ENCODE peak calls at places on chromosomes 11 and 22, in five cellular contexts. One of them, this sample, is unnamed.

GRCh38 chr11:74020537-74020936 is 11.7 kb upstream of the UCP3 start:
- DNase-seq in mesendoderm: no peak
- DNase-seq in left ventricle myocardium inferior: no peak
- DNase-seq in IMR-90: no peak
- DNase-seq in right lobe of liver: no peak
- DNase-seq in this sample: no peak

GRCh38 chr22:19876314-19876940 is 21.8 kb upstream of the GNB1L start:
- DNase-seq in mesendoderm: no peak
- DNase-seq in left ventricle myocardium inferior: peak; percentile 6
- DNase-seq in IMR-90: no peak
- DNase-seq in right lobe of liver: peak; percentile 14
- DNase-seq in this sample: peak; percentile 47

GRCh38 chr11:7488681-7489080 is 3.4 kb downstream of the OLFML1 start:
- DNase-seq in mesendoderm: no peak
- DNase-seq in left ventricle myocardium inferior: no peak
- DNase-seq in IMR-90: no peak
- DNase-seq in right lobe of liver: no peak
- DNase-seq in this sample: no peak

GRCh38 chr11:43489869-43490465 is 131.2 kb downstream of the TTC17 start:
- DNase-seq in mesendoderm: no peak
- DNase-seq in left ventricle myocardium inferior: no peak
- DNase-seq in IMR-90: no peak
- DNase-seq in right lobe of liver: no peak
- DNase-seq in this sample: no peak

GRCh38 chr22:37068859-37069258 is 17.3 kb downstream of the KCTD17 start:
- DNase-seq in mesendoderm: peak; percentile 66
- DNase-seq in left ventricle myocardium inferior: no peak
- DNase-seq in IMR-90: no peak
- DNase-seq in right lobe of liver: no peak
- DNase-seq in this sample: no peak

GRCh38 chr11:13781153-13781552 is 112.7 kb downstream of the FAR1 start:
- DNase-seq in mesendoderm: peak; percentile 90
- DNase-seq in left ventricle myocardium inferior: no peak
- DNase-seq in IMR-90: no peak
- DNase-seq in right lobe of liver: no peak
- DNase-seq in this sample: no peak

GRCh38 chr11:75445315-75445953 is 12.4 kb upstream of the KLHL35 start:
- DNase-seq in mesendoderm: peak; percentile 83
- DNase-seq in left ventricle myocardium inferior: peak; percentile 71
- DNase-seq in IMR-90: peak; percentile 41
- DNase-seq in right lobe of liver: peak; percentile 63
- DNase-seq in this sample: peak; percentile 82

GRCh38 chr22:50114221-50114981 is 24.6 kb downstream of the MOV10L1 start:
- DNase-seq in mesendoderm: no peak
- DNase-seq in left ventricle myocardium inferior: no peak
- DNase-seq in IMR-90: peak; percentile 83
- DNase-seq in right lobe of liver: no peak
- DNase-seq in this sample: peak; percentile 79

GRCh38 chr11:11532574-11532973 is 89.2 kb downstream of the GALNT18 start:
- DNase-seq in mesendoderm: no peak
- DNase-seq in left ventricle myocardium inferior: no peak
- DNase-seq in IMR-90: peak; percentile 22
- DNase-seq in right lobe of liver: no peak
- DNase-seq in this sample: no peak

GRCh38 chr11:117546431-117547160 is 218.9 kb downstream of the CEP164 start:
- DNase-seq in mesendoderm: no peak
- DNase-seq in left ventricle myocardium inferior: no peak
- DNase-seq in IMR-90: no peak
- DNase-seq in right lobe of liver: no peak
- DNase-seq in this sample: no peak

GRCh38 chr11:1500466-1501420 is 14.2 kb upstream of the MOB2 start:
- DNase-seq in mesendoderm: no peak
- DNase-seq in left ventricle myocardium inferior: peak; percentile 7
- DNase-seq in IMR-90: no peak
- DNase-seq in right lobe of liver: peak; percentile 7
- DNase-seq in this sample: peak; percentile 56

GRCh38 chr22:33789690-33790253 is 130.5 kb downstream of the LARGE1 start:
- DNase-seq in mesendoderm: no peak
- DNase-seq in left ventricle myocardium inferior: no peak
- DNase-seq in IMR-90: no peak
- DNase-seq in right lobe of liver: no peak
- DNase-seq in this sample: no peak

GRCh38 chr22:48103126-48103875 is 1340.9 kb downstream of the TBC1D22A start:
- DNase-seq in mesendoderm: no peak
- DNase-seq in left ventricle myocardium inferior: no peak
- DNase-seq in IMR-90: no peak
- DNase-seq in right lobe of liver: no peak
- DNase-seq in this sample: no peak

DNA sequence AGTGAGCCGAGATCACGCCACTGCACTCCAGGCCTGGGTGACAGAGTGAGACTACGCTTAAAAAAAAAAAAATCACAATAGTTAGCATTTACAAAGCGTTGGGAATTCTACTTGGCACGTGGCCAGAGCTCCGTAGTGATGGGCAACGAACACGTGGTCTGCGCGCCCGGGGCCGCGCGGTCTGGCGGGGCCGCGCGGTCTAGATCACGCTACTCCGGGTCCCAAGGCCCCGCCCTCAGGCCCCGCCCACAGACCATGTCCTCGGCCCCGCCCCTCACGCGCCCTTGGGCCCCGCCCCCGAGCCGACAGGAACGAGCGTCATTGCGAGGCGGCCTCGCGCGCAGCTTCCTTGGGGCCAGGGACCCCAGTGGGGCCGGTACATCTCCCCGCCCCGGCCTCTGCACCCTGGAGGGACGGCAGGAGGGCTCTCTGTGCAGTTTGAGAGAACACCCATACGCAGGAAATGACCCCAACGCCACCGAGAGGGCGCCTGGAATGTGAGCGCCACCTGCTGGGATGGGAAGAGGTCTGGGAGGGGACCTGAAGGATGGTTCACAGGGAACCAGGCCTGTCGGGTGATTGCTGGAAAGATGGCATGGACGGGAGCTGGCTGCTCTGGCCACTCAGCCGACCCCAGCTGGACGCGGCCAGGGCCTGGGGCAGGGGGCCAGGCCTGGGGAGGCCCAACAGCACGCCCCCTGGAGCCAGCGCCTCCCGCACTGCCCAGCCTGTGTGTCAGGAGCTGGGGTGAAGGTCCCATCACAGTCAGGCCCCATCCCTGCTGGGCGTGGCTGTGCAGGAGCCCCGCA is 2.0 kb upstream of the PTDSS2 start:
- DNase-seq in mesendoderm: peak; percentile 94
- DNase-seq in left ventricle myocardium inferior: peak; percentile 95
- DNase-seq in IMR-90: peak; percentile 84
- DNase-seq in right lobe of liver: peak; percentile 96
- DNase-seq in this sample: peak; percentile 94
- H3K4me1 ChIP-seq in mesendoderm: no peaks in the 10 kb centered on the region
- H3K4me1 ChIP-seq in left ventricle myocardium inferior: peaks cover 58% of the 10 kb centered on the region
- H3K4me1 ChIP-seq in IMR-90: peaks cover 9% of the 10 kb centered on the region
- H3K4me1 ChIP-seq in right lobe of liver: peaks cover 30% of the 10 kb centered on the region
- H3K4me1 ChIP-seq in this sample: peaks cover 45% of the 10 kb centered on the region

DNA sequence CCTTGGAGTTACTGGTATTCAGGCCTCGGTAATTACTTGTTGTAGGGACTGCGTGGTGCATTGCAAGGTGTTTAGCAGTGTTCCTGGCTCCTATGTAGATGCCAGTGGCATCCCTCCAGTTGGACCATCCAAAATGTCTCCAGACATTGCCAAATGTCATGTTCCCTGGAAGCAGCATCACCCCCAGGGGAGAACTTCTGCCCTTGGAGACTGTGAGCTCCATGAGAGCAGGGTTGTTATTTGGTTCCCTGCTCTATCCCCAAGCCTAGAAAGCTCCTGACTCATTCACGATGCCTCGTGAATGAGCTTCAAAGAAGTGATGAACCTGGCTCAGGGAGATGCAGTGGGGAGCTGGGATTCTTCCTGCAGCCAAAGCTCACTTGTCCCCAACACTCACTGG is 4.8 kb upstream of the CD248 start:
- DNase-seq in mesendoderm: no peak
- DNase-seq in left ventricle myocardium inferior: no peak
- DNase-seq in IMR-90: no peak
- DNase-seq in right lobe of liver: no peak
- DNase-seq in this sample: no peak
- H3K4me1 ChIP-seq in mesendoderm: peaks cover 13% of the 10 kb centered on the region
- H3K4me1 ChIP-seq in left ventricle myocardium inferior: peaks cover 51% of the 10 kb centered on the region
- H3K4me1 ChIP-seq in IMR-90: peaks cover 42% of the 10 kb centered on the region
- H3K4me1 ChIP-seq in right lobe of liver: peaks cover 12% of the 10 kb centered on the region
- H3K4me1 ChIP-seq in this sample: peaks cover 35% of the 10 kb centered on the region

GRCh38 chr11:68353118-68353517 is 40.7 kb downstream of the LRP5 start:
- DNase-seq in mesendoderm: no peak
- DNase-seq in left ventricle myocardium inferior: no peak
- DNase-seq in IMR-90: no peak
- DNase-seq in right lobe of liver: no peak
- DNase-seq in this sample: peak; percentile 47

GRCh38 chr11:68351450-68352275 is 39.3 kb downstream of the LRP5 start:
- DNase-seq in mesendoderm: no peak
- DNase-seq in left ventricle myocardium inferior: no peak
- DNase-seq in IMR-90: no peak
- DNase-seq in right lobe of liver: no peak
- DNase-seq in this sample: no peak

GRCh38 chr11:68352591-68352990 is 40.2 kb downstream of the LRP5 start:
- DNase-seq in mesendoderm: no peak
- DNase-seq in left ventricle myocardium inferior: no peak
- DNase-seq in IMR-90: no peak
- DNase-seq in right lobe of liver: no peak
- DNase-seq in this sample: no peak

GRCh38 chr11:68349461-68350249 is 37.3 kb downstream of the LRP5 start:
- DNase-seq in mesendoderm: no peak
- DNase-seq in left ventricle myocardium inferior: no peak
- DNase-seq in IMR-90: no peak
- DNase-seq in right lobe of liver: peak; percentile 74
- DNase-seq in this sample: no peak

DNA sequence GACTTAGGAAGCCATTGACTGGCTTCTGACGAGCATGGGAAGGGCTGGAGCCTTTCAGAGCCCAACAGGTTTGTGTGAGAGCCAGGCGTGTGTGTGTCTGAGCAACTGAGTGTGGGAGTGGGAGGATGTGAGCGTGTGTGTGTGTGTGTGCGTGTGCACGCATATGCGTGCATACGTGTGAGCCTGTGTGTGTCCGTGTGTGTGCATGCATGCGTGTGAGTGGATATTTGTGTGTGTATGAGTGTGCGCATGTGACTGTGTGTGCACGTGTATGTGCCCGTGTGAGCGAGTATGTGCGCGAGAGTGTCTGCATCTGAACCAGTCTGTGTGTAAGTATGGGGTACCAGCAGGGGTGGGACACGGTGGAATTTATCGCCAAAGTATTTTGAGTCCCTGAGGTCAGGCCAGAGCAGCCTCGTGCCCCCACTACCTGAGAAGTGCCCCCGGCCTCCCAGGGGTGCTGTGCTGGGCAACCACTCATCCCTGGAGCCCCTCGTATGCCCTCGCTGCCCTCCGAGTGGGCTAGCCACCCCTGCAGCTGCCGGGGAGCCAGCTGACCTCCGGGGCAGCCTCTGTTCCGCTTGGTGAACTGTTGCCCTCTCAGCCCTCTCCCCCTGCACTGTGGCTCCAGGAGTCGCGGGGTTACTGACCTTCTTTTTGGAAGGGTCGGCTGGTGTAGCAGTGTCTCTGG is 38.5 kb downstream of the LRP5 start:
- DNase-seq in mesendoderm: no peak
- DNase-seq in left ventricle myocardium inferior: no peak
- DNase-seq in IMR-90: no peak
- DNase-seq in right lobe of liver: no peak
- DNase-seq in this sample: no peak
- H3K4me1 ChIP-seq in mesendoderm: no peaks in the 10 kb centered on the region
- H3K4me1 ChIP-seq in left ventricle myocardium inferior: peaks cover 89% of the 10 kb centered on the region
- H3K4me1 ChIP-seq in IMR-90: peaks cover 18% of the 10 kb centered on the region
- H3K4me1 ChIP-seq in right lobe of liver: peaks cover 49% of the 10 kb centered on the region
- H3K4me1 ChIP-seq in this sample: peaks cover 36% of the 10 kb centered on the region

GRCh38 chr11:47256374-47256773 is 1.4 kb upstream of the NR1H3 start:
- DNase-seq in mesendoderm: no peak
- DNase-seq in left ventricle myocardium inferior: no peak
- DNase-seq in IMR-90: no peak
- DNase-seq in right lobe of liver: no peak
- DNase-seq in this sample: no peak
- H3K4me1 ChIP-seq in mesendoderm: peaks cover 5% of the 10 kb centered on the region
- H3K4me1 ChIP-seq in left ventricle myocardium inferior: peaks cover 73% of the 10 kb centered on the region
- H3K4me1 ChIP-seq in IMR-90: peaks cover 24% of the 10 kb centered on the region
- H3K4me1 ChIP-seq in right lobe of liver: peaks cover 48% of the 10 kb centered on the region
- H3K4me1 ChIP-seq in this sample: peaks cover 60% of the 10 kb centered on the region

DNA sequence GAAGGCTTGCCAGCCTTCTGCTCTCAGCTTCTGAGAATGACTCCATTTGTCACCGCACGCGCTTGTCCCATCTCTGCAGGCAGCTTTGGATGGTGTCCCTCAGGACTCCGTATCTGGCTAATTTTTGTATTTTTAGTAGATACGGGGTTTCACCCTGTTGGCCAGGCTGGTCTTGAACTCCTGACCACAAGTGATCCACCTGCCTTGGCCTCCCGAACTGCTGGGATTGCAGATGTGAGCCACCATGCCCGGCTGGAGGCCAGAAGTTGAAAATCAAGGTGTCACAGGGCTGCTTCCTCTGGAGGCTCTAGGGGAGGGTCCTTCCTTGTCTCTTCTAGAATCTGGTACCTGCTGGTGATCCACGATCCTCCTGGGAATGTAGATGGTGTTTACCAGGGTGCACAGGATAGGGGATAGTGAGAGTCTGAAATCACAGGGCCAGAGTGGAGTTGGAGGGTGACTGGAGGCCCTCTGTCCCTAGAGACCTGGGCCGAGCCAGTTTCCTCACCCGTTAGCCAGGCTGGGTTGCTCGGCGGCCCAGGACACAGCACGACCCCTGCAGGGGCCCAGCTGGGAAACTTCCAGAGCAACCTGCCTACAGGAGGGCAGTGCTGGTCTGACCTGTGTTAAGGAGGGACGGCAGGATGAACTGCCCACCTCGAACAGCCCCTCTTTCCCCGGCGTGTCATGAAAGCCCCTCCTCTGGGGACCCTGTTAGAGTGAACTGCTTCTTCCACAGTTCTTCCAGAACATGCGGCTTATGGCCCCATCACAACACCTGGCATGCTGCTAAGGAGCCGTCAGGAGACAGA is 48.9 kb upstream of the SHANK2 start:
- DNase-seq in mesendoderm: no peak
- DNase-seq in left ventricle myocardium inferior: no peak
- DNase-seq in IMR-90: no peak
- DNase-seq in right lobe of liver: no peak
- DNase-seq in this sample: no peak
- H3K4me1 ChIP-seq in mesendoderm: no peaks in the 10 kb centered on the region
- H3K4me1 ChIP-seq in left ventricle myocardium inferior: no peaks in the 10 kb centered on the region
- H3K4me1 ChIP-seq in IMR-90: peaks cover 32% of the 10 kb centered on the region
- H3K4me1 ChIP-seq in right lobe of liver: peaks cover 5% of the 10 kb centered on the region
- H3K4me1 ChIP-seq in this sample: no peaks in the 10 kb centered on the region

GRCh38 chr11:8810331-8811301 is 100.4 kb upstream of the AKIP1 start:
- DNase-seq in mesendoderm: peak; percentile 94
- DNase-seq in left ventricle myocardium inferior: peak; percentile 81
- DNase-seq in IMR-90: peak; percentile 81
- DNase-seq in right lobe of liver: peak; percentile 83
- DNase-seq in this sample: peak; percentile 94
- H3K4me1 ChIP-seq in mesendoderm: peaks cover 40% of the 10 kb centered on the region
- H3K4me1 ChIP-seq in left ventricle myocardium inferior: peaks cover 82% of the 10 kb centered on the region
- H3K4me1 ChIP-seq in IMR-90: peaks cover 44% of the 10 kb centered on the region
- H3K4me1 ChIP-seq in right lobe of liver: peaks cover 18% of the 10 kb centered on the region
- H3K4me1 ChIP-seq in this sample: peaks cover 29% of the 10 kb centered on the region

GRCh38 chr22:42430486-42431125 is 1.6 kb downstream of the NFAM1 start:
- DNase-seq in mesendoderm: no peak
- DNase-seq in left ventricle myocardium inferior: no peak
- DNase-seq in IMR-90: no peak
- DNase-seq in right lobe of liver: no peak
- DNase-seq in this sample: no peak
- H3K4me1 ChIP-seq in mesendoderm: no peaks in the 10 kb centered on the region
- H3K4me1 ChIP-seq in left ventricle myocardium inferior: peaks cover 24% of the 10 kb centered on the region
- H3K4me1 ChIP-seq in IMR-90: no peaks in the 10 kb centered on the region
- H3K4me1 ChIP-seq in right lobe of liver: no peaks in the 10 kb centered on the region
- H3K4me1 ChIP-seq in this sample: peaks cover 49% of the 10 kb centered on the region

This sample was measured in left lung.